ENCODE peak calls at places on chromosomes 12 and 14, in four cellular contexts. B is activated CD4-positive, alpha-beta memory T cell treated with anti-CD3 and anti-CD28 coated beads, Interleukin-2, amount 10 ng/mL, durations not matched to agents 7 days and 5 days; I is NCI-H2107; Y is HL-60. C is an unnamed sample.

GRCh38 chr12:93848453-93849120 is 171.4 kb downstream of the CRADD start:
- DNase-seq in B (no peak), I (no peak), Y (peak; percentile 83), C (peak; percentile 33)

GRCh38 chr12:124040286-124040685 is 67.3 kb downstream of the ZNF664 start:
- DNase-seq in B (no peak), I (no peak), Y (peak; percentile 34), C (no peak)

GRCh38 chr14:104140213-104140462 is 1.8 kb downstream of the KIF26A start:
- DNase-seq in B (no peak), I (no peak), Y (no peak), C (peak; percentile 11)

GRCh38 chr14:105484069-105484996 is 2.4 kb upstream of the CRIP1 start:
- DNase-seq in B (peak; percentile 54), I (no peak), Y (no peak), C (peak; percentile 89)

GRCh38 chr14:40292664-40293063 is 860.4 kb upstream of the FBXO33 start:
- DNase-seq in B (no peak), I (no peak), Y (no peak), C (no peak)

GRCh38 chr14:87131879-87132278 is 861.1 kb downstream of the GALC start:
- DNase-seq in B (no peak), I (no peak), Y (no peak), C (no peak)

GRCh38 chr14:44149597-44149996 is 357.5 kb downstream of the FSCB start:
- DNase-seq in B (no peak), I (peak; percentile 6), Y (no peak), C (no peak)

GRCh38 chr14:51552768-51553426 is 98.8 kb upstream of the FRMD6 start:
- DNase-seq in B (no peak), I (no peak), Y (no peak), C (peak; percentile 48)

GRCh38 chr12:27509032-27509431 is 15.0 kb upstream of the PPFIBP1 start:
- DNase-seq in B (no peak), I (no peak), Y (no peak), C (no peak)

GRCh38 chr12:87368259-87368658 is 660.9 kb downstream of the C12orf50 start:
- DNase-seq in B (no peak), I (peak; percentile 4), Y (no peak), C (no peak)

GRCh38 chr12:40745386-40745785 is 53.1 kb downstream of the CNTN1 start:
- DNase-seq in B (no peak), I (no peak), Y (no peak), C (no peak)

GRCh38 chr14:74965770-74966153 is 10.4 kb upstream of the PGF start:
- DNase-seq in B (no peak), I (no peak), Y (no peak), C (no peak)

GRCh38 chr12:18454330-18454729 is 193.0 kb downstream of the PIK3C2G start:
- DNase-seq in B (no peak), I (no peak), Y (no peak), C (no peak)

GRCh38 chr12:13428538-13429265 is 232.2 kb downstream of the EMP1 start:
- DNase-seq in B (no peak), I (no peak), Y (no peak), C (no peak)

GRCh38 chr12:81083018-81083417 is 5.1 kb downstream of the ACSS3 start:
- DNase-seq in B (no peak), I (no peak), Y (no peak), C (no peak)

GRCh38 chr12:15558915-15559528 is 230.2 kb downstream of the EPS8 start:
- DNase-seq in B (no peak), I (no peak), Y (no peak), C (no peak)